ENCODE peak calls at places on chromosomes 5 and 9, in eight cellular contexts. One of them, this sample, is unnamed.

GRCh38 chr9:96853711-96854072 is 622 bp downstream of the ZNF782 start:
- DNase-seq in kidney epithelial cell: no peak
- DNase-seq in sigmoid colon: no peak
- DNase-seq in tibial artery: no peak
- DNase-seq in psoas muscle: no peak
- DNase-seq in upper lobe of left lung: no peak
- DNase-seq in tibial nerve: no peak
- DNase-seq in spleen: no peak
- DNase-seq in this sample: no peak

GRCh38 chr5:39713224-39713911 is 288.6 kb upstream of the DAB2 start:
- DNase-seq in kidney epithelial cell: no peak
- DNase-seq in sigmoid colon: no peak
- DNase-seq in tibial artery: no peak
- DNase-seq in psoas muscle: no peak
- DNase-seq in upper lobe of left lung: no peak
- DNase-seq in tibial nerve: peak; percentile 15
- DNase-seq in spleen: no peak
- DNase-seq in this sample: no peak

GRCh38 chr5:120314201-120314600 is 149.9 kb upstream of the PRR16 start:
- DNase-seq in kidney epithelial cell: no peak
- DNase-seq in sigmoid colon: no peak
- DNase-seq in tibial artery: no peak
- DNase-seq in psoas muscle: no peak
- DNase-seq in upper lobe of left lung: no peak
- DNase-seq in tibial nerve: no peak
- DNase-seq in spleen: no peak
- DNase-seq in this sample: no peak

GRCh38 chr5:177332031-177332895 is 19.2 kb downstream of the LMAN2 start:
- DNase-seq in kidney epithelial cell: no peak
- DNase-seq in sigmoid colon: no peak
- DNase-seq in tibial artery: no peak
- DNase-seq in psoas muscle: no peak
- DNase-seq in upper lobe of left lung: peak; percentile 67
- DNase-seq in tibial nerve: no peak
- DNase-seq in spleen: peak; percentile 74
- DNase-seq in this sample: no peak

GRCh38 chr5:38105231-38105570 is 153.2 kb upstream of the EGFLAM start:
- DNase-seq in kidney epithelial cell: no peak
- DNase-seq in sigmoid colon: no peak
- DNase-seq in tibial artery: no peak
- DNase-seq in psoas muscle: no peak
- DNase-seq in upper lobe of left lung: no peak
- DNase-seq in tibial nerve: no peak
- DNase-seq in spleen: no peak
- DNase-seq in this sample: no peak

GRCh38 chr9:12697719-12698118 is 4.5 kb downstream of the TYRP1 start:
- DNase-seq in kidney epithelial cell: no peak
- DNase-seq in sigmoid colon: no peak
- DNase-seq in tibial artery: no peak
- DNase-seq in psoas muscle: no peak
- DNase-seq in upper lobe of left lung: no peak
- DNase-seq in tibial nerve: no peak
- DNase-seq in spleen: no peak
- DNase-seq in this sample: no peak

GRCh38 chr9:130199605-130200004 is 27.4 kb downstream of the NCS1 start:
- DNase-seq in kidney epithelial cell: no peak
- DNase-seq in sigmoid colon: no peak
- DNase-seq in tibial artery: no peak
- DNase-seq in psoas muscle: no peak
- DNase-seq in upper lobe of left lung: no peak
- DNase-seq in tibial nerve: no peak
- DNase-seq in spleen: no peak
- DNase-seq in this sample: no peak

GRCh38 chr9:9016597-9016996 is 1217.0 kb upstream of the DMAC1 start:
- DNase-seq in kidney epithelial cell: no peak
- DNase-seq in sigmoid colon: no peak
- DNase-seq in tibial artery: no peak
- DNase-seq in psoas muscle: no peak
- DNase-seq in upper lobe of left lung: no peak
- DNase-seq in tibial nerve: no peak
- DNase-seq in spleen: no peak
- DNase-seq in this sample: no peak

GRCh38 chr5:66849803-66850202 is 253.6 kb downstream of the MAST4 start:
- DNase-seq in kidney epithelial cell: peak; percentile 67
- DNase-seq in sigmoid colon: no peak
- DNase-seq in tibial artery: no peak
- DNase-seq in psoas muscle: no peak
- DNase-seq in upper lobe of left lung: no peak
- DNase-seq in tibial nerve: no peak
- DNase-seq in spleen: no peak
- DNase-seq in this sample: no peak

GRCh38 chr9:136739509-136739908 is 3.2 kb downstream of the LCN10 start:
- DNase-seq in kidney epithelial cell: no peak
- DNase-seq in sigmoid colon: no peak
- DNase-seq in tibial artery: no peak
- DNase-seq in psoas muscle: no peak
- DNase-seq in upper lobe of left lung: peak; percentile 71
- DNase-seq in tibial nerve: no peak
- DNase-seq in spleen: no peak
- DNase-seq in this sample: no peak

GRCh38 chr9:11107196-11107595 is 494.4 kb upstream of the PTPRD start:
- DNase-seq in kidney epithelial cell: no peak
- DNase-seq in sigmoid colon: no peak
- DNase-seq in tibial artery: no peak
- DNase-seq in psoas muscle: no peak
- DNase-seq in upper lobe of left lung: no peak
- DNase-seq in tibial nerve: no peak
- DNase-seq in spleen: no peak
- DNase-seq in this sample: no peak

GRCh38 chr9:83062653-83063527 is at the start of gene RASEF:
- DNase-seq in kidney epithelial cell: no peak
- DNase-seq in sigmoid colon: no peak
- DNase-seq in tibial artery: no peak
- DNase-seq in psoas muscle: no peak
- DNase-seq in upper lobe of left lung: peak; percentile 94
- DNase-seq in tibial nerve: no peak
- DNase-seq in spleen: peak; percentile 74
- DNase-seq in this sample: no peak

GRCh38 chr5:16147179-16147900 is 32.3 kb downstream of the MARCHF11 start:
- DNase-seq in kidney epithelial cell: no peak
- DNase-seq in sigmoid colon: no peak
- DNase-seq in tibial artery: no peak
- DNase-seq in psoas muscle: no peak
- DNase-seq in upper lobe of left lung: no peak
- DNase-seq in tibial nerve: no peak
- DNase-seq in spleen: no peak
- DNase-seq in this sample: no peak

GRCh38 chr5:177189416-177189815 is 55.8 kb downstream of the NSD1 start:
- DNase-seq in kidney epithelial cell: no peak
- DNase-seq in sigmoid colon: no peak
- DNase-seq in tibial artery: no peak
- DNase-seq in psoas muscle: no peak
- DNase-seq in upper lobe of left lung: no peak
- DNase-seq in tibial nerve: no peak
- DNase-seq in spleen: no peak
- DNase-seq in this sample: no peak

GRCh38 chr5:44932922-44933585 is 124.3 kb downstream of the MRPS30 start:
- DNase-seq in kidney epithelial cell: no peak
- DNase-seq in sigmoid colon: no peak
- DNase-seq in tibial artery: no peak
- DNase-seq in psoas muscle: no peak
- DNase-seq in upper lobe of left lung: no peak
- DNase-seq in tibial nerve: no peak
- DNase-seq in spleen: no peak
- DNase-seq in this sample: no peak

DNA sequence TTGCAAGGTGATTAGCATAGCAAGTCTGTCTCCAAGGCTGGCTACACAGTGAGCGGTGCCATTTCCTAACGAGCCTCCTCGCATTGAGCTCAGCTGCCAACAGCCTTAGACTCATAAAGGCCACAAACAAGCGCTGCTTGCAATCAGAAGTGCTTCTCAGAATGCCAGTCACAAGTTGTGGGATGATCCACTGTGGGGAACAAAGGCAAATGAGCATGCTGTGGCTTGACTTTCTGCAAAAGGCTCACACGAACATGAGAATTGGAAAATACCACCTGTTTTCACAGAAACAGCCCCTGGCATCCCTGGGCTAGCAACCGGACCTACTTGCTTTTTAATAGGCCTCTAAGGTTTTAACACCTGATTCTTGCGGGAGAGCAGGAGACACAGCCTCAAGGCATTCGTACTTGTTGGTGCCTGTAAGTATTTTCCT is 215.5 kb downstream of the FANCC start:
- DNase-seq in kidney epithelial cell: no peak
- DNase-seq in sigmoid colon: no peak
- DNase-seq in tibial artery: no peak
- DNase-seq in psoas muscle: no peak
- DNase-seq in upper lobe of left lung: no peak
- DNase-seq in tibial nerve: no peak
- DNase-seq in spleen: no peak
- DNase-seq in this sample: no peak
- H3K36me3 ChIP-seq in kidney epithelial cell: no peaks in the 10 kb centered on the region
- H3K36me3 ChIP-seq in sigmoid colon: peaks cover 6% of the 10 kb centered on the region
- H3K36me3 ChIP-seq in tibial artery: no peaks in the 10 kb centered on the region
- H3K36me3 ChIP-seq in psoas muscle: peaks cover 13% of the 10 kb centered on the region
- H3K36me3 ChIP-seq in upper lobe of left lung: no peaks in the 10 kb centered on the region
- H3K36me3 ChIP-seq in tibial nerve: no peaks in the 10 kb centered on the region
- H3K36me3 ChIP-seq in spleen: no peaks in the 10 kb centered on the region
- H3K36me3 ChIP-seq in this sample: no peaks in the 10 kb centered on the region

DNA sequence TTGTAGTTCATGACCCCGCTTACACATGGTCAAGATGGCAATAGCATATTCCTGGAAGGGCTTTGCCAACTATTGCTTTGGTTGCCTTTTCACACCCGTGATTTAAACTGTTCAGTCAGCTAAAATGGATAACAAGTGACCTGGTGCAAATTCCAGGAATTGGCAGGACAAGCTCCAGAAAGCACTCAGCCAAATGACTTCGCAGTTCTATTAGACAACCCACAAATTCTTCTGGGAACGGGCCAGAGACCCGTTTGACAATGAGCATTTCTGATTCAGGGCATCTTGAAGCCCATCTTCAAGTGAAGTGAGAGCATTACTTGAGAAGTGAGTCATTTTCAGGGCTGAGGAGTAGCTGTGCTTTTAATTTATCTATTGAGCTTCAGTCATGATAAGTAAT is 165.0 kb downstream of the DROSHA start:
- DNase-seq in kidney epithelial cell: no peak
- DNase-seq in sigmoid colon: no peak
- DNase-seq in tibial artery: no peak
- DNase-seq in psoas muscle: no peak
- DNase-seq in upper lobe of left lung: no peak
- DNase-seq in tibial nerve: no peak
- DNase-seq in spleen: no peak
- DNase-seq in this sample: no peak
- TF ChIP-seq CTCF in kidney epithelial cell: no peak
- TF ChIP-seq CTCF in sigmoid colon: no peak
- TF ChIP-seq CTCF in tibial artery: no peak
- TF ChIP-seq CTCF in psoas muscle: no peak
- TF ChIP-seq CTCF in upper lobe of left lung: no peak
- TF ChIP-seq CTCF in tibial nerve: no peak
- TF ChIP-seq CTCF in spleen: no peak
- TF ChIP-seq CTCF in this sample: no peak

GRCh38 chr5:172898513-172899369 is 60.5 kb upstream of the RPL26L1 start:
- DNase-seq in kidney epithelial cell: no peak
- DNase-seq in sigmoid colon: no peak
- DNase-seq in tibial artery: no peak
- DNase-seq in psoas muscle: no peak
- DNase-seq in upper lobe of left lung: no peak
- DNase-seq in tibial nerve: no peak
- DNase-seq in spleen: no peak
- DNase-seq in this sample: no peak
- H3K36me3 ChIP-seq in kidney epithelial cell: no peaks in the 10 kb centered on the region
- H3K36me3 ChIP-seq in sigmoid colon: no peaks in the 10 kb centered on the region
- H3K36me3 ChIP-seq in tibial artery: no peaks in the 10 kb centered on the region
- H3K36me3 ChIP-seq in psoas muscle: no peaks in the 10 kb centered on the region
- H3K36me3 ChIP-seq in upper lobe of left lung: no peaks in the 10 kb centered on the region
- H3K36me3 ChIP-seq in tibial nerve: no peaks in the 10 kb centered on the region
- H3K36me3 ChIP-seq in spleen: no peaks in the 10 kb centered on the region
- H3K36me3 ChIP-seq in this sample: no peaks in the 10 kb centered on the region

DNA sequence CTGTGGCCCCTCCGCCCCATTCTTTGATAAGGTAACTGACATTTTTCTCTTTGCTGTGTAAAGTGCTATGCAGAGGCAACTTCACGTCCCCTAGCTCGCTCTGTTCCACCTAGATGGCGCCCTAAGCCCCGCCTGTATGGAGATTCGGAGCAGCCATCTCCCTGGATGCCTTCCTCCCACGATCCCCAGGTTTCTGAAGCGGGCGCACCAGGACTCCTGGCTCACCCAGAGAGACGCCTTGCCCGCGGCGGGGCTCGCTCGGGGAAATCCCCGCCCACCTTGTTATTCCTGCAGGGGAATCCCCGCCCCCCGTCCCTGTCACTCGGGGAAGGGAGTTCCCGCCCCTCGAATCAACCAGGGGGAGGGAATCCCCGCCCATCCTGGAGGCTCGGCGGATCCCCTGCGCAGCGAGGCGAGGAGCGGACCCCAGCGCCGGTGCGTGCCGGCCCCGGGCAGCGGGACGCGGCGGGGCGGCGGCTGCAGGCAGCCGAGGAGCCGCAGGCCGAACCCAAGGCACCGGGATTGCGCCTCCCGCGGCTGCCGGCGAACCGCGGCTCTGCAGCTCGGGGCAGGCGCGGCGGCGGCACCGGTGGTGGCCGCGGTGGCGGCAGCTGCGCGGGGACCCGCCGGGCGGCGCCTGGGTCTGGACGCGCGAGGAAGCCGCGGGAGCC is at the start of gene PDZD2:
- DNase-seq in kidney epithelial cell: peak; percentile 16
- DNase-seq in sigmoid colon: peak; percentile 84
- DNase-seq in tibial artery: peak; percentile 85
- DNase-seq in psoas muscle: peak; percentile 82
- DNase-seq in upper lobe of left lung: peak; percentile 91
- DNase-seq in tibial nerve: peak; percentile 68
- DNase-seq in spleen: peak; percentile 83
- DNase-seq in this sample: peak; percentile 23
- TF ChIP-seq CTCF in kidney epithelial cell: peak; percentile 58
- TF ChIP-seq CTCF in sigmoid colon: no peak
- TF ChIP-seq CTCF in tibial artery: peak; percentile 28
- TF ChIP-seq CTCF in psoas muscle: peak; percentile 37
- TF ChIP-seq CTCF in upper lobe of left lung: peak; percentile 56
- TF ChIP-seq CTCF in tibial nerve: no peak
- TF ChIP-seq CTCF in spleen: peak; percentile 25
- TF ChIP-seq CTCF in this sample: no peak